ENCODE peak calls at places on chromosomes 5 and 9, in six cellular contexts. E, K, V, Q, R and B are unnamed samples.

GRCh38 chr9:12819436-12820185 is 44.8 kb downstream of the LURAP1L start:
- DNase-seq in E (no peak), K (no peak), V (peak; percentile 8), Q (no peak), R (no peak), B (no peak)

GRCh38 chr9:110316255-110316921 is 21.3 kb downstream of the TXNDC8 start:
- DNase-seq in E (no peak), K (no peak), V (no peak), Q (no peak), R (no peak), B (no peak)

GRCh38 chr5:107619781-107620180 is 51.0 kb downstream of the EFNA5 start:
- DNase-seq in E (no peak), K (no peak), V (no peak), Q (no peak), R (no peak), B (no peak)

GRCh38 chr9:73269430-73270101 is 117.9 kb downstream of the ANXA1 start:
- DNase-seq in E (no peak), K (peak; percentile 2), V (no peak), Q (peak; percentile 3), R (no peak), B (no peak)

GRCh38 chr5:159263569-159263905 is 447 bp downstream of the UBLCP1 start:
- DNase-seq in E (no peak), K (no peak), V (no peak), Q (no peak), R (no peak), B (no peak)

GRCh38 chr5:78562001-78562400 is 86.6 kb downstream of the LHFPL2 start:
- DNase-seq in E (no peak), K (no peak), V (no peak), Q (no peak), R (no peak), B (no peak)

GRCh38 chr5:82538339-82539034 is 260.3 kb upstream of the RPS23 start:
- DNase-seq in E (no peak), K (no peak), V (no peak), Q (no peak), R (no peak), B (no peak)

GRCh38 chr9:114166606-114167572 is 11.6 kb downstream of the COL27A1 start:
- DNase-seq in E (no peak), K (no peak), V (no peak), Q (no peak), R (no peak), B (no peak)

GRCh38 chr9:34576943-34577634 is 12.4 kb downstream of the CNTFR start:
- DNase-seq in E (no peak), K (no peak), V (no peak), Q (no peak), R (no peak), B (no peak)
- H3K4me3 ChIP-seq in E (no peak overlapping the region), K (no peak overlapping the region), V (no peak overlapping the region), Q (no peak overlapping the region), R (no peak overlapping the region), B (no peak overlapping the region)

DNA sequence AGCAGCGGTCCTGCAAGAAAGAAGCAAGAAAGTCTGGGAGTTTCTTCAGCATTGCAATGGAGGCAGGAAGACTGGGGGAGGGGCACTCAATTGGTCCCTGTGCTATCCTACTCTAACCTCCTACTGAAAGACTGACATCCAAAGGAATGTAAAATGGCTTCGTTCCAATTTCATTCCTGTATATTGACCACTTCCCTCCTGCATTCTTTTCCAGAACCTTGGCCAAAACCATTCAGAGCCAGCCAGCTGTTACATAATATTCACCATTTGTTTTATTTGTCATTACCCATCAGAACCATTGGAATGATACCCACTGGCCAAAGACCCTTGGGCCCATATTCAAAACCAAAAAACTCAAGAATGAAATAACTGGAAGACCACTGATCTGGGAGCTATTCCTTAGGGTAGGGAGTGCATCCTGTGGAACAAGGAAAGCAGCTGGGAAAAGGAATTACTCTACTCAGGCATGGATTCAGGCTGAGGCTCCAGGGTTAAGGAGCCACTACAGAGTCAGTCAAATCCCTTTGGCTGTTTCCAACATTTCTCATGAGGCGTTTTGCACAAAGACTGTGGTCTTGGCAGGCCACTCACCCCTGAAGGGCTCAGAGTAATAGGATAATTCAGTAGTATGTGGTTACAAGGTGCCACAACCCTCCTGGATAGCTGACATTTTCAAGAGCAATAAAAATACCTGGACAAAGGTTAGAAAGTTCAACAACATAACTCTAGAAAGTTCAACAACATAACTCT is 148.7 kb upstream of the SLC1A3 start:
- DNase-seq in E (no peak), K (no peak), V (no peak), Q (no peak), R (no peak), B (no peak)
- TF ChIP-seq POLR2A in E (no peak), K (no peak), V (no peak), Q (no peak), R (no peak), B (no peak)

GRCh38 chr9:131420913-131421312 is 27.0 kb downstream of the PRRC2B start:
- DNase-seq in E (no peak), K (peak; percentile 60), V (no peak), Q (no peak), R (no peak), B (no peak)

GRCh38 chr9:131426545-131426944 is 32.7 kb downstream of the PRRC2B start:
- DNase-seq in E (no peak), K (no peak), V (no peak), Q (no peak), R (no peak), B (no peak)

GRCh38 chr9:131421691-131422090 is 27.8 kb downstream of the PRRC2B start:
- DNase-seq in E (no peak), K (no peak), V (no peak), Q (no peak), R (no peak), B (no peak)

GRCh38 chr9:131422241-131422792 is 28.4 kb downstream of the PRRC2B start:
- DNase-seq in E (no peak), K (peak; percentile 12), V (peak; percentile 39), Q (no peak), R (no peak), B (peak; percentile 83)

GRCh38 chr9:131423171-131423581 is 29.3 kb downstream of the PRRC2B start:
- DNase-seq in E (peak; percentile 69), K (peak; percentile 91), V (peak; percentile 71), Q (peak; percentile 58), R (peak; percentile 89), B (peak; percentile 94)
- H3K4me3 ChIP-seq in E (peak overlapping the region; percentile 7), K (no peak overlapping the region), V (no peak overlapping the region), Q (no peak overlapping the region), R (no peak overlapping the region), B (no peak overlapping the region)

DNA sequence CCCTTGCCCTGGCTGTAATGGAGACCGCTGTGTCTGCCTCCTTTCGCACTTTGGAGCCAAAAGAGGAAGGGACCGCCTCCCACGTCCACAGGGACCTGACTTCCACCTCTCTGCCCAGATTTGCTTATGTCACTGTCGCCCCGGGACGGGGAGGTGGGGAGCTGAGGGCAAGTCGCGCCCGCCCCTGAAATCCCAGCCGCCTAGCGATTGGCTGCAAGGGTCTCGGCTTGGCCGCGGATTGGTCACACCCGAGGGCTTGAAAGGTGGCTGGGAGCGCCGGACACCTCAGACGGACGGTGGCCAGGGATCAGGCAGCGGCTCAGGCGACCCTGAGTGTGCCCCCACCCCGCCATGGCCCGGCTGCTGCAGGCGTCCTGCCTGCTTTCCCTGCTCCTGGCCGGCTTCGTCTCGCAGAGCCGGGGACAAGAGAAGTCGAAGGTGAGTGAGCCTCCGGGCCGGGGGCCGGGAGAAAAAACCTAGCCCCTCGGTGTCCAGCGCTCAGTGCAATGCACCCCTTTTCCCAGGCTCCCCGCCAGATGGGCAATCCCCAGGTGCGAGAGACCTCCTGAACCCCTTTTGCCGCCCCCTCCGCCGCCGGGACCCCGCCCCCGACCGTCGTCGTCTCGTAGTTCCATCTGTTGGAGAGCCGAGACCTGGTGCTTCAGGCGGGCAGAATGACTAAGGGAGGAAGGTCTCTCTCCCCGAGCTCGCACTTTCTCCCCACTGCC is at the start of gene GPX3:
- DNase-seq in E (peak; percentile 89), K (peak; percentile 25), V (peak; percentile 91), Q (peak; percentile 77), R (peak; percentile 99), B (peak; percentile 99)
- TF ChIP-seq POLR2A in E (no peak), K (no peak), V (peak; percentile 75), Q (peak; percentile 49), R (peak; percentile 96), B (peak; percentile 95)